ENCODE peak calls at places on chromosomes 7 and 10, in seven cellular contexts. One of them, this sample, is unnamed.

GRCh38 chr10:69645751-69646687 is 16.0 kb downstream of the FAM241B start:
- DNase-seq in PC-3: no peak
- DNase-seq in neural progenitor cell: peak
- DNase-seq in HCT116: no peak
- DNase-seq in MM.1S: no peak
- DNase-seq in GM23338: peak
- DNase-seq in GM23248: no peak
- DNase-seq in this sample: no peak

GRCh38 chr7:75738604-75738974 is at the start of gene HIP1:
- DNase-seq in PC-3: no peak
- DNase-seq in neural progenitor cell: no peak
- DNase-seq in HCT116: no peak
- DNase-seq in MM.1S: no peak
- DNase-seq in GM23338: no peak
- DNase-seq in GM23248: no peak
- DNase-seq in this sample: no peak

GRCh38 chr10:77422491-77423338 is 214.9 kb downstream of the KCNMA1 start:
- DNase-seq in PC-3: no peak
- DNase-seq in neural progenitor cell: no peak
- DNase-seq in HCT116: no peak
- DNase-seq in MM.1S: no peak
- DNase-seq in GM23338: no peak
- DNase-seq in GM23248: no peak
- DNase-seq in this sample: no peak

GRCh38 chr7:38070718-38071117 is 107.3 kb upstream of the STARD3NL start:
- DNase-seq in PC-3: peak
- DNase-seq in neural progenitor cell: peak
- DNase-seq in HCT116: peak
- DNase-seq in MM.1S: no peak
- DNase-seq in GM23338: peak
- DNase-seq in GM23248: peak
- DNase-seq in this sample: peak

GRCh38 chr10:3948843-3949242 is 163.8 kb upstream of the KLF6 start:
- DNase-seq in PC-3: peak
- DNase-seq in neural progenitor cell: no peak
- DNase-seq in HCT116: no peak
- DNase-seq in MM.1S: no peak
- DNase-seq in GM23338: no peak
- DNase-seq in GM23248: no peak
- DNase-seq in this sample: no peak

GRCh38 chr10:97584060-97584797 is at the start of gene HOGA1:
- DNase-seq in PC-3: peak
- DNase-seq in neural progenitor cell: peak
- DNase-seq in HCT116: peak
- DNase-seq in MM.1S: no peak
- DNase-seq in GM23338: peak
- DNase-seq in GM23248: peak
- DNase-seq in this sample: peak

GRCh38 chr7:116525913-116526857 is 1.3 kb downstream of the CAV1 start:
- DNase-seq in PC-3: peak
- DNase-seq in neural progenitor cell: peak
- DNase-seq in HCT116: no peak
- DNase-seq in MM.1S: peak
- DNase-seq in GM23338: peak
- DNase-seq in GM23248: peak
- DNase-seq in this sample: peak

GRCh38 chr7:134854816-134855215 is 75.4 kb downstream of the CALD1 start:
- DNase-seq in PC-3: no peak
- DNase-seq in neural progenitor cell: no peak
- DNase-seq in HCT116: no peak
- DNase-seq in MM.1S: no peak
- DNase-seq in GM23338: no peak
- DNase-seq in GM23248: peak
- DNase-seq in this sample: no peak

GRCh38 chr10:87092861-87093460 is 1.7 kb downstream of the GLUD1 start:
- DNase-seq in PC-3: peak
- DNase-seq in neural progenitor cell: peak
- DNase-seq in HCT116: no peak
- DNase-seq in MM.1S: peak
- DNase-seq in GM23338: peak
- DNase-seq in GM23248: peak
- DNase-seq in this sample: peak

GRCh38 chr7:4108951-4109350 is 573.1 kb upstream of the FOXK1 start:
- DNase-seq in PC-3: no peak
- DNase-seq in neural progenitor cell: no peak
- DNase-seq in HCT116: no peak
- DNase-seq in MM.1S: no peak
- DNase-seq in GM23338: no peak
- DNase-seq in GM23248: no peak
- DNase-seq in this sample: no peak

GRCh38 chr10:663844-664243 is 25.6 kb downstream of the DIP2C start:
- DNase-seq in PC-3: no peak
- DNase-seq in neural progenitor cell: no peak
- DNase-seq in HCT116: no peak
- DNase-seq in MM.1S: no peak
- DNase-seq in GM23338: no peak
- DNase-seq in GM23248: no peak
- DNase-seq in this sample: no peak

GRCh38 chr10:33893502-33893901 is 559.0 kb upstream of the NRP1 start:
- DNase-seq in PC-3: no peak
- DNase-seq in neural progenitor cell: no peak
- DNase-seq in HCT116: no peak
- DNase-seq in MM.1S: no peak
- DNase-seq in GM23338: no peak
- DNase-seq in GM23248: peak
- DNase-seq in this sample: no peak

GRCh38 chr10:98088186-98088971 is 46.1 kb upstream of the R3HCC1L start:
- DNase-seq in PC-3: no peak
- DNase-seq in neural progenitor cell: no peak
- DNase-seq in HCT116: no peak
- DNase-seq in MM.1S: no peak
- DNase-seq in GM23338: no peak
- DNase-seq in GM23248: peak
- DNase-seq in this sample: no peak

GRCh38 chr10:28796606-28797512 is 119.5 kb downstream of the BAMBI start:
- DNase-seq in PC-3: peak
- DNase-seq in neural progenitor cell: no peak
- DNase-seq in HCT116: no peak
- DNase-seq in MM.1S: no peak
- DNase-seq in GM23338: no peak
- DNase-seq in GM23248: peak
- DNase-seq in this sample: peak

GRCh38 chr10:10976652-10977051 is 41.0 kb upstream of the CELF2 start:
- DNase-seq in PC-3: no peak
- DNase-seq in neural progenitor cell: no peak
- DNase-seq in HCT116: no peak
- DNase-seq in MM.1S: no peak
- DNase-seq in GM23338: no peak
- DNase-seq in GM23248: no peak
- DNase-seq in this sample: no peak

GRCh38 chr10:78331391-78331922 is 297.8 kb downstream of the RPS24 start:
- DNase-seq in PC-3: peak
- DNase-seq in neural progenitor cell: peak
- DNase-seq in HCT116: no peak
- DNase-seq in MM.1S: no peak
- DNase-seq in GM23338: no peak
- DNase-seq in GM23248: peak
- DNase-seq in this sample: no peak

GRCh38 chr7:26500749-26501352 is 209.2 kb downstream of the SNX10 start:
- DNase-seq in PC-3: peak
- DNase-seq in neural progenitor cell: peak
- DNase-seq in HCT116: peak
- DNase-seq in MM.1S: peak
- DNase-seq in GM23338: peak
- DNase-seq in GM23248: peak
- DNase-seq in this sample: peak

GRCh38 chr10:48791267-48791928 is 106.7 kb downstream of the WDFY4 start:
- DNase-seq in PC-3: no peak
- DNase-seq in neural progenitor cell: no peak
- DNase-seq in HCT116: no peak
- DNase-seq in MM.1S: no peak
- DNase-seq in GM23338: no peak
- DNase-seq in GM23248: no peak
- DNase-seq in this sample: no peak

GRCh38 chr10:122911889-122912484 is 1.6 kb downstream of the FAM24A start:
- DNase-seq in PC-3: peak
- DNase-seq in neural progenitor cell: peak
- DNase-seq in HCT116: no peak
- DNase-seq in MM.1S: peak
- DNase-seq in GM23338: peak
- DNase-seq in GM23248: peak
- DNase-seq in this sample: peak

GRCh38 chr7:20539201-20539600 is 76.3 kb upstream of the ABCB5 start:
- DNase-seq in PC-3: peak
- DNase-seq in neural progenitor cell: peak
- DNase-seq in HCT116: peak
- DNase-seq in MM.1S: peak
- DNase-seq in GM23338: peak
- DNase-seq in GM23248: peak
- DNase-seq in this sample: no peak

GRCh38 chr7:77415474-77415821 is 701 bp downstream of the GSAP start:
- DNase-seq in PC-3: no peak
- DNase-seq in neural progenitor cell: peak
- DNase-seq in HCT116: no peak
- DNase-seq in MM.1S: no peak
- DNase-seq in GM23338: peak
- DNase-seq in GM23248: peak
- DNase-seq in this sample: peak
- TF ChIP-seq EZH2 in PC-3: no peak
- TF ChIP-seq EZH2 in neural progenitor cell: no peak
- TF ChIP-seq EZH2 in HCT116: no peak
- TF ChIP-seq EZH2 in MM.1S: no peak
- TF ChIP-seq EZH2 in GM23338: no peak
- TF ChIP-seq EZH2 in GM23248: no peak
- TF ChIP-seq EZH2 in this sample: no peak

DNA sequence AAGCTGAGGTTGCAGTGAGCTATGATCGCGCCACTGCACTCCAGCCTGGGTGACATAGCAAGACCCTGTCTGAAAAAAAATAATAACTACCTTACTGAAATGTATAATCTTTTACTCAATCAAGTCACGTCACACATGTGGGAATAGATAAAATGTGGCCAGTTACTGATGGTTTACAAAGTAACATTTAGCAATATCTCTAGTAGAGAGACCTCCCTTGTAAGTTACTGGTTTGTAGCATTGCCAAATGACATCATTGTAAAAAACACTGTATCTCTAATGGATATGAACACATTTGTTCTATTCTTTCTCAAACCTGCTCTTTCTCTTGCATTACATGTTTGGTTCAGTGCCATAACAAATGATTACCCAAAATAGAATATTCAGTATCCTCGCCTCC is 18.8 kb downstream of the TET1 start:
- DNase-seq in PC-3: no peak
- DNase-seq in neural progenitor cell: no peak
- DNase-seq in HCT116: no peak
- DNase-seq in MM.1S: no peak
- DNase-seq in GM23338: no peak
- DNase-seq in GM23248: no peak
- DNase-seq in this sample: no peak
- TF ChIP-seq EZH2phosphoT487 in PC-3: no peak
- TF ChIP-seq EZH2phosphoT487 in neural progenitor cell: no peak
- TF ChIP-seq EZH2phosphoT487 in HCT116: no peak
- TF ChIP-seq EZH2phosphoT487 in MM.1S: no peak
- TF ChIP-seq EZH2phosphoT487 in GM23338: no peak
- TF ChIP-seq EZH2phosphoT487 in GM23248: no peak
- TF ChIP-seq EZH2phosphoT487 in this sample: no peak

GRCh38 chr10:47374611-47375536 is 9.2 kb downstream of the ZNF488 start:
- DNase-seq in PC-3: no peak
- DNase-seq in neural progenitor cell: no peak
- DNase-seq in HCT116: no peak
- DNase-seq in MM.1S: no peak
- DNase-seq in GM23338: no peak
- DNase-seq in GM23248: peak
- DNase-seq in this sample: no peak
- H3K4me3 ChIP-seq in PC-3: no peak
- H3K4me3 ChIP-seq in neural progenitor cell: no peak
- H3K4me3 ChIP-seq in HCT116: no peak
- H3K4me3 ChIP-seq in MM.1S: no peak
- H3K4me3 ChIP-seq in GM23338: no peak
- H3K4me3 ChIP-seq in GM23248: no peak
- H3K4me3 ChIP-seq in this sample: no peak

GRCh38 chr7:131557521-131558385 is 1.3 kb upstream of the PODXL start:
- DNase-seq in PC-3: peak
- DNase-seq in neural progenitor cell: peak
- DNase-seq in HCT116: no peak
- DNase-seq in MM.1S: no peak
- DNase-seq in GM23338: peak
- DNase-seq in GM23248: peak
- DNase-seq in this sample: peak

GRCh38 chr7:131556055-131556911 is at the start of gene PODXL:
- DNase-seq in PC-3: peak
- DNase-seq in neural progenitor cell: peak
- DNase-seq in HCT116: no peak
- DNase-seq in MM.1S: peak
- DNase-seq in GM23338: peak
- DNase-seq in GM23248: peak
- DNase-seq in this sample: peak

GRCh38 chr7:131555565-131556054 is 818 bp downstream of the PODXL start:
- DNase-seq in PC-3: no peak
- DNase-seq in neural progenitor cell: peak
- DNase-seq in HCT116: no peak
- DNase-seq in MM.1S: peak
- DNase-seq in GM23338: no peak
- DNase-seq in GM23248: peak
- DNase-seq in this sample: no peak

GRCh38 chr7:131554880-131555516 is 1.4 kb downstream of the PODXL start:
- DNase-seq in PC-3: no peak
- DNase-seq in neural progenitor cell: peak
- DNase-seq in HCT116: no peak
- DNase-seq in MM.1S: no peak
- DNase-seq in GM23338: no peak
- DNase-seq in GM23248: no peak
- DNase-seq in this sample: no peak

DNA sequence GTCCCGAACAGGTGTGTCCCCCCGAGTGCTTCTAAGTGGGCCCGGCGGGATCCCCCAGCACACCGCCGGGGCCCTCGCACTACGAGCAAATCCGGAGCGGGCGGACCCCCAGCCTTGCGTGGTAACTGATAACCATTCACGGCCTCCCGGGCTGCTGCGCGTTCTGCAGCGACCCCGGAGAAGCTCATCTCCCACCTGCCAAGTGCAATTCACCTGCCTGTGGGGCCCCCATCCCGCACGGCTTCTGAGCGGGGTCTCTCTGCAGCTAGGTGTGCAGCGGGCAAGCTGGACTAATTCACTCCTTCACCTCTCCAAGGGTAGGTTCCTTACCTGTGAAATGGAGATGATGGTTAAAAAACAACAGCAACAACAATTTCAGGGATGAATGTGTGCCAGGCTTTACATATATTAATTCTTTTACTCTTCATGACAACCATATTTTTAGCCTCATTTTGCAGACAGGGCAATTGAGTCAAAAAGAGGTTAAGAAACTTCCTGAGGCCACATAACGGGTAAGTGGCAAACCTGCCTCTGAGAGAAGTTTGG is 557 bp upstream of the PODXL start:
- DNase-seq in PC-3: peak
- DNase-seq in neural progenitor cell: no peak
- DNase-seq in HCT116: no peak
- DNase-seq in MM.1S: no peak
- DNase-seq in GM23338: peak
- DNase-seq in GM23248: no peak
- DNase-seq in this sample: no peak
- TF ChIP-seq EZH2 in PC-3: no peak
- TF ChIP-seq EZH2 in neural progenitor cell: no peak
- TF ChIP-seq EZH2 in HCT116: no peak
- TF ChIP-seq EZH2 in MM.1S: no peak
- TF ChIP-seq EZH2 in GM23338: no peak
- TF ChIP-seq EZH2 in GM23248: no peak
- TF ChIP-seq EZH2 in this sample: no peak